ENCODE peak calls at places on chromosomes 5 and 9, in seven cellular contexts. O is HFFc6; C is CD8-positive, alpha-beta T cell; R is right lobe of liver; N is neural crest cell; D is lower leg skin; J is H9. A is an unnamed sample.

GRCh38 chr9:15246688-15247087 is 60.3 kb downstream of the TTC39B start:
- DNase-seq in O (no peak), C (no peak), R (no peak), N (no peak), D (no peak), J (no peak), A (no peak)

GRCh38 chr9:31574006-31574750 is 810.3 kb upstream of the ACO1 start:
- DNase-seq in O (no peak), C (no peak), R (no peak), N (no peak), D (no peak), J (no peak), A (no peak)

GRCh38 chr5:36073595-36074216 is 7.0 kb upstream of the UGT3A2 start:
- DNase-seq in O (no peak), C (no peak), R (no peak), N (no peak), D (no peak), J (peak), A (no peak)

GRCh38 chr5:153122416-153122815 is 368.1 kb upstream of the GRIA1 start:
- DNase-seq in O (no peak), C (no peak), R (no peak), N (no peak), D (no peak), J (no peak), A (no peak)

GRCh38 chr9:134807726-134808125 is 72.9 kb upstream of the FCN2 start:
- DNase-seq in O (no peak), C (no peak), R (no peak), N (no peak), D (no peak), J (no peak), A (no peak)

GRCh38 chr5:23996525-23996924 is 489.1 kb downstream of the PRDM9 start:
- DNase-seq in O (no peak), C (no peak), R (no peak), N (no peak), D (no peak), J (no peak), A (no peak)

GRCh38 chr5:95620030-95620869 is at the start of gene GPR150:
- DNase-seq in O (peak), C (peak), R (peak), N (peak), D (peak), J (peak), A (peak)

GRCh38 chr9:135693265-135693664 is 6.0 kb downstream of the SOHLH1 start:
- DNase-seq in O (no peak), C (no peak), R (no peak), N (no peak), D (no peak), J (no peak), A (no peak)

GRCh38 chr5:74953961-74954720 is 88.0 kb upstream of the FAM169A start:
- DNase-seq in O (peak), C (no peak), R (no peak), N (no peak), D (no peak), J (no peak), A (no peak)

GRCh38 chr5:115209279-115209678 is 39.6 kb upstream of the TRIM36 start:
- DNase-seq in O (no peak), C (no peak), R (no peak), N (no peak), D (no peak), J (no peak), A (no peak)

GRCh38 chr5:43182421-43182820 is 9.6 kb upstream of the NIM1K start:
- DNase-seq in O (no peak), C (no peak), R (no peak), N (no peak), D (no peak), J (no peak), A (no peak)

GRCh38 chr5:44167540-44167939 is 221.7 kb downstream of the FGF10 start:
- DNase-seq in O (no peak), C (no peak), R (no peak), N (no peak), D (no peak), J (no peak), A (no peak)

GRCh38 chr5:7078901-7079300 is 317.0 kb upstream of the ADCY2 start:
- DNase-seq in O (no peak), C (no peak), R (no peak), N (peak), D (no peak), J (peak), A (peak)

GRCh38 chr9:128555180-128555721 is 2.9 kb downstream of the SPTAN1 start:
- DNase-seq in O (peak), C (no peak), R (no peak), N (no peak), D (no peak), J (peak), A (peak)

GRCh38 chr9:134007150-134007549 is 15.0 kb upstream of the VAV2 start:
- DNase-seq in O (no peak), C (no peak), R (no peak), N (no peak), D (no peak), J (no peak), A (no peak)

GRCh38 chr9:94801685-94802084 is 75.2 kb downstream of the AOPEP start:
- DNase-seq in O (peak), C (no peak), R (no peak), N (no peak), D (no peak), J (no peak), A (no peak)

GRCh38 chr5:163841-164240 is 27.5 kb upstream of the LRRC14B start:
- DNase-seq in O (no peak), C (no peak), R (peak), N (no peak), D (peak), J (no peak), A (no peak)

GRCh38 chr9:100066539-100066938 is 32.3 kb downstream of the ERP44 start:
- DNase-seq in O (no peak), C (no peak), R (no peak), N (no peak), D (no peak), J (no peak), A (no peak)

GRCh38 chr9:32565967-32566366 is 7.0 kb downstream of the NDUFB6 start:
- DNase-seq in O (no peak), C (no peak), R (no peak), N (no peak), D (no peak), J (no peak), A (no peak)

GRCh38 chr5:158423623-158424200 is 564.8 kb upstream of the CLINT1 start:
- DNase-seq in O (no peak), C (no peak), R (no peak), N (no peak), D (no peak), J (no peak), A (no peak)

GRCh38 chr5:122715095-122715494 is 59.8 kb upstream of the SNX2 start:
- DNase-seq in O (peak), C (no peak), R (no peak), N (no peak), D (no peak), J (no peak), A (no peak)

GRCh38 chr5:137022043-137022442 is 477.1 kb downstream of the SPOCK1 start:
- DNase-seq in O (no peak), C (no peak), R (no peak), N (no peak), D (no peak), J (no peak), A (no peak)

GRCh38 chr9:128916204-128916603 is 4.6 kb upstream of the PHYHD1 start:
- DNase-seq in O (peak), C (no peak), R (peak), N (no peak), D (peak), J (no peak), A (no peak)

GRCh38 chr5:66843065-66843464 is 246.9 kb downstream of the MAST4 start:
- DNase-seq in O (no peak), C (no peak), R (no peak), N (no peak), D (no peak), J (no peak), A (no peak)

GRCh38 chr9:5789489-5789888 is 43.4 kb downstream of the ERMP1 start:
- DNase-seq in O (no peak), C (no peak), R (no peak), N (no peak), D (no peak), J (no peak), A (no peak)

GRCh38 chr5:42621662-42622061 is 135.0 kb upstream of the CCDC152 start:
- DNase-seq in O (no peak), C (no peak), R (no peak), N (no peak), D (no peak), J (no peak), A (no peak)

GRCh38 chr5:56415356-56415765 is 182.2 kb upstream of the ANKRD55 start:
- DNase-seq in O (peak), C (no peak), R (no peak), N (no peak), D (no peak), J (no peak), A (no peak)

GRCh38 chr5:95043234-95043633 is 241.7 kb downstream of the MCTP1 start:
- DNase-seq in O (no peak), C (no peak), R (no peak), N (no peak), D (no peak), J (no peak), A (no peak)

GRCh38 chr5:30384171-30384570 is 809.3 kb upstream of the CDH6 start:
- DNase-seq in O (no peak), C (no peak), R (no peak), N (no peak), D (no peak), J (no peak), A (no peak)

GRCh38 chr5:169577966-169578365 is 5.6 kb upstream of the SPDL1 start:
- DNase-seq in O (peak), C (no peak), R (no peak), N (no peak), D (no peak), J (no peak), A (no peak)
- TF ChIP-seq CTCF in O (peak), C (no peak), R (no peak), N (peak), D (no peak), J (peak), A (no peak)

GRCh38 chr9:125483697-125484096 is 222.1 kb downstream of the GAPVD1 start:
- DNase-seq in O (no peak), C (no peak), R (no peak), N (no peak), D (no peak), J (no peak), A (no peak)

GRCh38 chr9:125486109-125486508 is 220.9 kb downstream of the MAPKAP1 start:
- DNase-seq in O (no peak), C (no peak), R (peak), N (no peak), D (no peak), J (no peak), A (no peak)

GRCh38 chr9:125484632-125485282 is 222.3 kb downstream of the MAPKAP1 start:
- DNase-seq in O (peak), C (no peak), R (no peak), N (no peak), D (no peak), J (no peak), A (no peak)

GRCh38 chr9:125485471-125485870 is 221.5 kb downstream of the MAPKAP1 start:
- DNase-seq in O (no peak), C (no peak), R (no peak), N (no peak), D (no peak), J (no peak), A (no peak)

DNA sequence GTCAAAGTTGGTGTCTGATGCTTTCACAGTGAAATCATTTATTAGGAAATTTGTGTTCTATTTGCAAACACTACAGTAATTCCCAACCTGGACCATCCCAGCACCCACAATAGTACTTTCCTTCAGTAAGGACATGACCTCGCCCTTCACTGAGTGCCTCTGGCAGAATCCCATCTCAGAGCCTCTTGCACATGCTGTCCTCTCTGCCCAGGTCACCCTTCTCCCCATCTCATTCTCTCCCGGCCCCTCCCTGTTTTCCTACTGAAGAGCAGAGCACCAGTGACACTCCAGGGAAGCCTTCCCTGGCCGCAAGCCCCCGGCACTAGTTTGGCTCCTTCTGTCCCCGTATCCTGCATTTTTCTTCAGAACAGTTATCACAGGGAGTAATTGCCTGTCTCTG is 220.4 kb downstream of the MAPKAP1 start:
- DNase-seq in O (no peak), C (no peak), R (peak), N (no peak), D (peak), J (no peak), A (no peak)
- TF ChIP-seq CTCF in O (no peak), C (no peak), R (no peak), N (no peak), D (no peak), J (no peak), A (no peak)

GRCh38 chr5:135880278-135880677 is 15.4 kb downstream of the IL9 start:
- DNase-seq in O (no peak), C (no peak), R (no peak), N (no peak), D (peak), J (peak), A (peak)
- TF ChIP-seq CTCF in O (peak), C (no peak), R (no peak), N (peak), D (no peak), J (peak), A (peak)

GRCh38 chr5:112366987-112367386 is 52.1 kb downstream of the EPB41L4A start:
- DNase-seq in O (no peak), C (no peak), R (no peak), N (no peak), D (no peak), J (peak), A (no peak)
- TF ChIP-seq CTCF in O (peak), C (no peak), R (peak), N (peak), D (no peak), J (peak), A (no peak)

DNA sequence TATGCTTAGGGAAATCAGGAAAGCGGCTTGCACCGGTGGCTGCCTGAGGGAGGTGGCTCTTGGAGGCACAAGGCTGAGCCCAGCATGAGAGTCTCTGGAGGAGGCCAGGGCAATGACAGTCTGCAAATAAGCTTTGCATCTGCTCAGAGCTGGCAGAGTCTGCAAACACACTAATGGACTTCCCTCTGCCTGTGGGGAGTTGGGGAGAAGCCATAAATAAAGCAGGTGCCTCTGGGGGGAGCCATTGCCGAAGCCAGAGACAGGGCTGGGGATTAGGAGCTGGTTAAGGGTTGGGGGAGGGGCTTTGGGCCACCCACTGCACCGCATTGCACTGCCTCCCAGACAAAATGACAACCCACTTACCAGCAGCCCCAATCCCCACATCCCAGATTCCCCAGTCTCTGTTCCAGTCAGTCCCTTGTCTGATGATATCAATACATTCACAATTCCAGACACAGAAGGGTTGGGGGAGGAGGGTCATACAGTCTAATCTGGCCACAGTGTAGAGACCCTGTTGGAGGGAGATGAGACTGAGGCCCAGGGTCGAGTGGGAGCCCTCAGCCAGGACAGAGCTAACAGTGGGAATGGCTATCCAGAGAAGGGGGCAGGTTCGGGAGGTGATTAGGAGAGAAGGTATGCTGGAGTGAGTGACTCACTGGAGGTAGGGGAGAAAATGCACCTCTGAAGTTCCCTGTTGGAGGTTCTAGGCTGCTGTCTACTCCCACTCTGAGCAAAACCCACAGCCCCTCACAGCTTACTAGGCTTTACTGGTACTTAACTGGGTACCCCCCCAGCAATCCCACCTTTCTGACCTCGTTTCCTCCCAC is 53.7 kb downstream of the PAX5 start:
- DNase-seq in O (no peak), C (no peak), R (no peak), N (peak), D (no peak), J (peak), A (no peak)
- TF ChIP-seq CTCF in O (peak), C (no peak), R (no peak), N (no peak), D (no peak), J (peak), A (no peak)

DNA sequence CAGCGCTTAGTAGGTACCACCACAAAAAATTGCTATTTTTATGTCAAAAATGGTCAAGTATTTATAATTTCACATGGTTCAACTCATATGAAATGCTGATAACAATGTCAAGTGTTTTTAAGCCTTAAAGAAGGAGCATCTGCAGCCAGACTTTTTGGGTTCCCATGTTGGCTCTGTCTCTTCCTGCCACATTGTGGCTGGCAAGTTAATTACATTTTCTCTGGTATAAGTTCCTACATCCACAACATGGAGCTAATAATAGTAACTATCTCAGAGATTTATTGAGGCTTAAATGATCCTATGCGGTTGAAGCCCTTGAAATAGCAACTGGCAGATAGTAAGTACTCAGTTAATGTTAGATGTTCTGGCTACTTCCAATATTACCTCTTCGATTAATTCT is 5.4 kb downstream of the ATP10B start:
- DNase-seq in O (no peak), C (no peak), R (no peak), N (no peak), D (no peak), J (no peak), A (no peak)
- TF ChIP-seq CTCF in O (no peak), C (no peak), R (no peak), N (no peak), D (no peak), J (no peak), A (no peak)

DNA sequence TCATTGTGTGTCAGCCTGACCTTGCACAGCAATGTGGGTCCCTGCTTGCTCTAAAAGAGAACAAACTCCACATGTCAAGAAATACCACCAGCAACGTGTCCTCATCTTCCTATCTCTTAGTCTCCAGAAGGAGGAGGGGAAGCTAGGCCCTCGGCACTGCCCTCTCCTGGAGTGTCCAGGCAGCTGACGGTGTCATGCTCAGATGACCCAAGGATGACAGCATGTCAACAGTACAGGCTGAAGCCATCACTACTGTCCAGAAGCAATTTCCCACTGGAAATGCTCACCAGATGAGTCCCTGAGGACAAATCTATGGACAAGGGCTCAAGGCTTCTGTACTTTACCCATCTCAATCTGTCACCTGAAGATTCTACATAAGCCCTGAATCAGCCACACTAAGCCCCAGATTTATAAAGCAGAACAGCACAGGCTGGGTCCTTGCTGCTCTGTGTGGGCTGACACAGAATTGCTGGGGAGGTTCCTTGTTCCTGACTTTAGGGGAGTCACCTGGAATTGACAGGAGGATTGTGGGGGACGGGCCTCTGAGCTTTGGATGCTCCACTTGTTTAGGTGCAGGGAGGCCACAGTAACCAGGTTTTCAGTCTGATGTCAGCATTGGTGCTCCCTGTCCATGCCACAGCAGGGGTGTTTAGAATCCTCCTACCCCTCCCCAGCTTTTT is 210.2 kb downstream of the DAB2IP start:
- DNase-seq in O (peak), C (no peak), R (peak), N (peak), D (peak), J (peak), A (peak)
- TF ChIP-seq CTCF in O (peak), C (no peak), R (peak), N (peak), D (no peak), J (peak), A (no peak)

DNA sequence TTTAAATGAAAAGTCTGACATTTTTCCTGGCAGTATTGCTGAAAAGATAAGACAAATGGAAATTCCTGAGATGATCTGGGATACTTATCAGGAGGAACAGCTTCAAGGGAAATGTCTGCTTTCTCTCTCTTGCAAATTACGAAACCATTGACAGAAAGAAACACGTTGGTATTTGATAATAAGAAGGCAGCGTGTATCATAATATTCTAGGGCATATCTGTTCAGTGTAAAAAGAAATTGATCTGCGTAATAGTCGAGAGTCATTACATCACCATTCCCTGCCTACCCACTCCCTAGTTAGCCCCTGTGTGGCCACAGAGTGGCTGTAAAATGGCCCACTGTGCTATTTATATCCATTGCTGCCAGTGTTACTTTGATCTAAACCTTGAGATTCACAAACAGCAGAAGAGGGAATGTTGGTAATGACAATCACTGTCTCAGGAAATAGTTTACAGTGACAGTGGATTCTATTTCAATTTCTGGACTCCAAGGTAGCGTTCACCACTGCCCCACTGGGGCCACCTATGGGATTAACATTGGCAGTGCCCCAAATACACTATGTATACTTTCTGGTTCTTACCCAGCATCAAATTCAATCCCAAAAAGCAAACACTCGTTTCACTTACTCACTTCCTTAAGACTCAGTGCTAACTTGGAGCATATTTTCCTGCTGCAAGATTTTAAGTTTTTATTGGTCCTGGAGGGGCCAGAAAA is 133.4 kb upstream of the GAS1 start:
- DNase-seq in O (no peak), C (no peak), R (no peak), N (no peak), D (no peak), J (no peak), A (no peak)
- TF ChIP-seq CTCF in O (no peak), C (no peak), R (no peak), N (peak), D (no peak), J (peak), A (peak)

DNA sequence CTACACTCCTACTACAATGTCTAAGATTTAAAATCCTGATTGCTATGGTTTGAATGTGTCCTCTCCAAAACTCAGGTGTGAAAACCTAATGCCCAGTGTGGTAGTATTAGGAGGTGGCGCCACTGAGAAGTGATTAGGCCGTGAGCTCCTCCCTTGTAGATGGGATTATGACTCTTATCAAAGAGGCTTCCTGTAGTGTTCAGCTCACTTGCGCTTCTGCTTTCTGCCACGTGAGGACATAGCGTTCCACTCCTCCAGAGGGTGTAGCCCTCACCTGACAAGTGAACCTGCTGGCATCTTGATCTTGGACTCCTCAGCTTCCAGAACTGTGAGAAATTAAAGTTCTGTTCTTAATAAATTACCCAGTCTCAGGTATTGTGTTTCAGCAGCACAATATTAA is 33.0 kb upstream of the WHRN start:
- DNase-seq in O (no peak), C (peak), R (no peak), N (no peak), D (no peak), J (peak), A (no peak)
- TF ChIP-seq CTCF in O (peak), C (no peak), R (peak), N (no peak), D (no peak), J (peak), A (no peak)

A was measured in endothelial cell.